ENCODE peak calls at places on chromosomes 11 and 22, in eight cellular contexts. X is NB4, R is IMR-90, M is body of pancreas, A is GM12891, D is stomach, E is tibial nerve, U is vagina. Q is an unnamed sample.

GRCh38 chr22:37674951-37675929 is at the start of gene LGALS1:
- DNase-seq in R (peak; percentile 97), E (peak; percentile 97), A (peak; percentile 72), M (peak; percentile 93), D (peak; percentile 94), U (peak; percentile 99), X (peak; percentile 94), Q (peak; percentile 86)

GRCh38 chr11:105719073-105719846 is 109.4 kb downstream of the GRIA4 start:
- DNase-seq in X (no peak), E (no peak), D (no peak), A (no peak), M (no peak), R (peak; percentile 92), U (no peak), Q (no peak)

GRCh38 chr22:31150615-31151014 is 9.4 kb upstream of the RNF185 start:
- DNase-seq in E (no peak), X (no peak), M (no peak), U (no peak), A (no peak), R (no peak), D (no peak), Q (no peak)

GRCh38 chr22:19178065-19178658 is 374 bp downstream of the SLC25A1 start:
- DNase-seq in M (peak; percentile 63), U (no peak), R (peak; percentile 11), E (no peak), A (peak; percentile 59), D (peak; percentile 60), X (peak; percentile 66), Q (peak; percentile 77)

GRCh38 chr11:17273668-17274321 is 2.7 kb upstream of the NUCB2 start:
- DNase-seq in A (no peak), R (no peak), X (peak; percentile 81), D (no peak), U (no peak), E (no peak), M (no peak), Q (peak; percentile 69)

GRCh38 chr11:19628018-19628417 is 84.6 kb upstream of the NAV2 start:
- DNase-seq in R (peak; percentile 59), E (peak; percentile 49), D (no peak), X (no peak), M (peak; percentile 56), U (peak; percentile 97), A (no peak), Q (no peak)

GRCh38 chr11:93330446-93330984 is at the start of gene DEUP1:
- DNase-seq in R (no peak), M (peak; percentile 69), D (peak; percentile 43), E (no peak), U (no peak), A (peak; percentile 34), X (no peak), Q (peak; percentile 53)

GRCh38 chr11:74466916-74467885 is at the start of gene KCNE3:
- DNase-seq in X (peak; percentile 90), A (no peak), D (peak; percentile 57), R (no peak), U (peak; percentile 86), M (peak; percentile 49), E (no peak), Q (peak; percentile 72)

GRCh38 chr11:83938148-83938547 is 652.0 kb upstream of the CCDC90B start:
- DNase-seq in E (no peak), D (no peak), A (no peak), X (no peak), R (no peak), U (no peak), M (no peak), Q (no peak)

GRCh38 chr11:115202061-115202460 is 302.2 kb downstream of the CADM1 start:
- DNase-seq in R (no peak), U (no peak), D (no peak), X (no peak), M (no peak), E (no peak), A (no peak), Q (no peak)

GRCh38 chr11:14127679-14128078 is 165.2 kb downstream of the SPON1 start:
- DNase-seq in X (no peak), R (no peak), U (no peak), E (no peak), M (no peak), D (no peak), A (no peak), Q (no peak)

GRCh38 chr22:19430890-19431541 is 517 bp downstream of the HIRA start:
- DNase-seq in M (peak; percentile 54), R (peak; percentile 19), U (no peak), D (peak; percentile 65), A (no peak), X (peak; percentile 60), E (no peak), Q (peak; percentile 82)

GRCh38 chr11:121762820-121763219 is 310.1 kb upstream of the SORL1-AS1 start:
- DNase-seq in U (no peak), M (no peak), X (no peak), R (peak; percentile 52), E (no peak), A (no peak), D (no peak), Q (no peak)

GRCh38 chr22:50695421-50696250 is 23.0 kb downstream of the SHANK3 start:
- DNase-seq in X (no peak), M (no peak), U (no peak), R (no peak), E (no peak), D (no peak), A (no peak), Q (no peak)

GRCh38 chr22:28154856-28155255 is 235.8 kb upstream of the PITPNB start:
- DNase-seq in U (no peak), E (no peak), M (no peak), X (no peak), D (no peak), R (peak; percentile 59), A (no peak), Q (no peak)

GRCh38 chr11:77215106-77215505 is 86.4 kb downstream of the GDPD4 start:
- DNase-seq in A (no peak), D (no peak), M (no peak), U (no peak), X (no peak), E (no peak), R (no peak), Q (no peak)

GRCh38 chr11:117658809-117659208 is 138.2 kb downstream of the DSCAML1 start:
- DNase-seq in E (no peak), R (no peak), D (no peak), A (no peak), M (no peak), U (no peak), X (no peak), Q (no peak)

GRCh38 chr11:12675951-12676711 is 1.9 kb downstream of the TEAD1 start:
- DNase-seq in E (no peak), A (no peak), R (peak; percentile 63), U (peak; percentile 85), X (no peak), D (no peak), M (no peak), Q (no peak)

GRCh38 chr11:46761807-46762206 is 42.8 kb downstream of the F2 start:
- DNase-seq in E (no peak), X (no peak), M (no peak), A (no peak), U (no peak), D (no peak), R (no peak), Q (no peak)

GRCh38 chr22:37189011-37189466 is 992 bp upstream of the C1QTNF6 start:
- DNase-seq in M (no peak), X (no peak), U (no peak), E (no peak), A (no peak), D (no peak), R (no peak), Q (no peak)

GRCh38 chr11:69048718-69049489 is at the start of gene TPCN2:
- DNase-seq in M (peak; percentile 93), A (peak; percentile 98), R (peak; percentile 96), E (peak; percentile 79), X (peak; percentile 98), D (peak; percentile 92), U (peak; percentile 96), Q (peak; percentile 97)
- TF ChIP-seq POLR2A in M (peak; percentile 62), A (peak; percentile 55), R (peak; percentile 80), E (peak; percentile 35), X (peak; percentile 80), D (no peak), U (no peak), Q (peak; percentile 63)

DNA sequence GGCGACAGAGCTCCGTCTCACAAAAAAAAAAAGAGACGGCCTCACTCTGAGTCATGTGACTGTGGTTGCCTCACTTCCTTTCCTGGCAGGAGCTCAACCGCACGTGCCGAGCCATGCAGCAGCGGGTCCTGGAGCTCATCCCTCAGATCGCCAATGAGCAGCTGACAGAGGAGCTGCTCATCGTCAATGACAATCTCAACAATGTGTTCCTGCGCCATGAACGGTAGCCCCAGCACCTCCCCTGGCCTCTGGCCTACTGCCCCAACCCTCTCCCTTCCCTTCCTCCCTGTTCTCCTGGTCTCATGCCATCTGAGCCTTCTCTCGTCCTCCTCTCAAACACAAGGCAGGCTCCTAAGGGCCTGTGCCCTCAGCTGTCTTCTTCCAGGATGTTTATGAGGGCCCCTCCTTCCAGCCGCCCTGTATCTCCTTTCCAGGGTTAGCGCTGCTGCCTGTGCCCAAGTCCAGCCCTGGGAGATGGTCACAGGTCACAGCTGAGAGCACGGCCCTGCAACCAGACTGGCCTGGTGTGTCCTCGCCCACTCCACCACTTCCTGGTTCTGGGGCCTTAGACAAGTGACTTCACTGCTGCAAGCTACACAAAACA is 30.7 kb downstream of the TOM1 start:
- DNase-seq in A (no peak), X (peak; percentile 96), E (peak; percentile 70), D (peak; percentile 63), M (peak; percentile 81), R (peak; percentile 86), U (no peak), Q (peak; percentile 53)
- TF ChIP-seq POLR2A in A (no peak), X (no peak), E (no peak), D (no peak), M (no peak), R (no peak), U (no peak), Q (no peak)

DNA sequence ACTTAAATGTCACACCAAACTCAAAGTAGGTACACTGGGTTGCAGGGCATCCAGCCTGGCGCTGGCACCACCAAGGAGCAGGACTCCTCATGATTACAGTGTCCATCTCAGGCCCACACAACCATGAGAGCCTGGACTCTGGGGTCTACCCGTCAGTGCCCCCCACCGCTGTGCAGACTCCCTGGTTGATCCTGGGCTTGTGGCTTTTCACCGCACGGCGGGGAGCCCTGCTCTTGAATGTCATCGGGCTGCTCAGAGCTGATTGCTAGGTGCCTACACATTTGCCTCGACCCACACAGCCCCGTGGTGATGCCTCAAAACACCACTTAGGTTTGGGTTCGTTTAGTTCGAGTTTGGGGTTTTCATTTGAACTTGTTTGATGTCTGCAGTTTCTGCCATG is 63.0 kb downstream of the WNT11 start:
- DNase-seq in A (no peak), X (no peak), M (no peak), U (no peak), E (no peak), D (no peak), R (no peak), Q (no peak)
- TF ChIP-seq POLR2A in A (peak; percentile 24), X (no peak), M (no peak), U (no peak), E (no peak), D (no peak), R (no peak), Q (no peak)

DNA sequence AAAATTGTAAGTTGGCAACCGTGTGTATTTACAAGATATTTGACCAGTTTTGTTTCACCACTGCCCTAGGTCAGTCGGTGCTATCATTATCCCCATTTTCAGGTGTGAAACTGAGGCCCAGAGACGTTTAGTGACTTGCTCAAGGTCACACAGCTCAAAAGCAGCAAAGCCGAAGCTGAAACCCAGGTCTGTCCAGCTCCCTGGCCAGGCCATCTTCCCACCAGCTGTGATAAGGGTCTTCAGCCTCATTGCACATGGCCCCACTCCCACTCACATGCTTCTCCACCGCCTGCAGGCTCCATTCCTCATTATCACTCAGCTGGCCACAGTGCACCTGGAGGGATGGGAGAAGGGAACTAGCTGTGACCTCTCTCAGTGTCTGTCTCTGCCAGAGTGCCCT is 83.2 kb downstream of the PDE2A start:
- DNase-seq in R (no peak), E (no peak), D (no peak), X (no peak), A (no peak), U (no peak), M (no peak), Q (no peak)
- TF ChIP-seq POLR2A in R (no peak), E (no peak), D (no peak), X (no peak), A (no peak), U (no peak), M (no peak), Q (no peak)